ENCODE peak calls at places on chromosomes 3 and 15, in seven cellular contexts. E is HFF-Myc; J is BE2C; G is brain microvascular endothelial cell; P is CD8-positive, alpha-beta T cell; W is fibroblast of lung; M is AG04450. L is an unnamed sample.

GRCh38 chr15:78968539-78969271 is 23.9 kb upstream of the CTSH start:
- DNase-seq in E (no peak), J (no peak), G (no peak), P (no peak), W (no peak), M (no peak), L (no peak)

GRCh38 chr3:71849674-71850073 is 64.7 kb upstream of the PROK2 start:
- DNase-seq in E (no peak), J (no peak), G (no peak), P (no peak), W (no peak), M (no peak), L (no peak)

GRCh38 chr3:188261011-188261410 is 107.1 kb downstream of the LPP start:
- DNase-seq in E (no peak), J (no peak), G (no peak), P (no peak), W (no peak), M (no peak), L (no peak)

GRCh38 chr15:69718916-69719315 is 266.3 kb downstream of the RPLP1 start:
- DNase-seq in E (no peak), J (no peak), G (no peak), P (peak; percentile 8), W (no peak), M (no peak), L (no peak)

GRCh38 chr3:195073866-195074860 is 196.8 kb downstream of the XXYLT1 start:
- DNase-seq in E (no peak), J (peak; percentile 2), G (no peak), P (no peak), W (no peak), M (no peak), L (no peak)

GRCh38 chr3:147943265-147943945 is 534.2 kb downstream of the ZIC1 start:
- DNase-seq in E (peak; percentile 77), J (no peak), G (peak; percentile 89), P (no peak), W (peak; percentile 97), M (peak; percentile 71), L (peak; percentile 91)

GRCh38 chr3:45635475-45636256 is 41.1 kb downstream of the LIMD1 start:
- DNase-seq in E (no peak), J (no peak), G (peak; percentile 77), P (no peak), W (peak; percentile 82), M (peak; percentile 52), L (peak; percentile 91)

GRCh38 chr3:17412950-17413530 is 329.4 kb downstream of the TBC1D5 start:
- DNase-seq in E (peak; percentile 25), J (peak; percentile 4), G (peak; percentile 52), P (no peak), W (peak; percentile 46), M (peak; percentile 21), L (peak; percentile 84)

GRCh38 chr3:67109651-67110204 is 111.6 kb downstream of the KBTBD8 start:
- DNase-seq in E (peak; percentile 31), J (no peak), G (peak; percentile 75), P (no peak), W (peak; percentile 63), M (peak; percentile 55), L (peak; percentile 90)

GRCh38 chr15:79036323-79036722 is 54.3 kb downstream of the RASGRF1 start:
- DNase-seq in E (no peak), J (no peak), G (no peak), P (no peak), W (no peak), M (no peak), L (no peak)

GRCh38 chr3:151219056-151219455 is 16.0 kb upstream of the GPR171 start:
- DNase-seq in E (no peak), J (no peak), G (peak; percentile 60), P (no peak), W (peak; percentile 90), M (no peak), L (peak; percentile 36)

GRCh38 chr3:44355634-44356033 is 17.1 kb downstream of the TCAIM start:
- DNase-seq in E (peak; percentile 41), J (no peak), G (peak; percentile 79), P (no peak), W (peak; percentile 88), M (peak; percentile 66), L (peak; percentile 93)

GRCh38 chr3:33807190-33807589 is 8.8 kb downstream of the PDCD6IP start:
- DNase-seq in E (no peak), J (no peak), G (no peak), P (no peak), W (no peak), M (no peak), L (no peak)

GRCh38 chr3:155766206-155766605 is 21.3 kb upstream of the PLCH1 start:
- DNase-seq in E (no peak), J (no peak), G (no peak), P (no peak), W (peak; percentile 46), M (peak; percentile 51), L (peak; percentile 49)

GRCh38 chr3:20043398-20043797 is 3.2 kb downstream of the KAT2B start:
- DNase-seq in E (no peak), J (peak; percentile 24), G (peak; percentile 17), P (peak; percentile 39), W (peak; percentile 19), M (no peak), L (peak; percentile 57)

GRCh38 chr3:124034016-124034808 is 42.3 kb upstream of the ROPN1 start:
- DNase-seq in E (no peak), J (peak; percentile 39), G (no peak), P (no peak), W (peak; percentile 69), M (no peak), L (peak; percentile 6)

GRCh38 chr3:166498439-166498838 is 661.2 kb upstream of the BCHE start:
- DNase-seq in E (no peak), J (no peak), G (no peak), P (no peak), W (no peak), M (no peak), L (no peak)

GRCh38 chr3:179750720-179751328 is 98.0 kb downstream of the USP13 start:
- DNase-seq in E (no peak), J (peak; percentile 18), G (peak; percentile 24), P (no peak), W (peak; percentile 13), M (no peak), L (peak; percentile 60)

GRCh38 chr15:93861956-93862741 is 369.2 kb upstream of the MCTP2 start:
- DNase-seq in E (no peak), J (peak; percentile 18), G (no peak), P (no peak), W (no peak), M (no peak), L (no peak)

DNA sequence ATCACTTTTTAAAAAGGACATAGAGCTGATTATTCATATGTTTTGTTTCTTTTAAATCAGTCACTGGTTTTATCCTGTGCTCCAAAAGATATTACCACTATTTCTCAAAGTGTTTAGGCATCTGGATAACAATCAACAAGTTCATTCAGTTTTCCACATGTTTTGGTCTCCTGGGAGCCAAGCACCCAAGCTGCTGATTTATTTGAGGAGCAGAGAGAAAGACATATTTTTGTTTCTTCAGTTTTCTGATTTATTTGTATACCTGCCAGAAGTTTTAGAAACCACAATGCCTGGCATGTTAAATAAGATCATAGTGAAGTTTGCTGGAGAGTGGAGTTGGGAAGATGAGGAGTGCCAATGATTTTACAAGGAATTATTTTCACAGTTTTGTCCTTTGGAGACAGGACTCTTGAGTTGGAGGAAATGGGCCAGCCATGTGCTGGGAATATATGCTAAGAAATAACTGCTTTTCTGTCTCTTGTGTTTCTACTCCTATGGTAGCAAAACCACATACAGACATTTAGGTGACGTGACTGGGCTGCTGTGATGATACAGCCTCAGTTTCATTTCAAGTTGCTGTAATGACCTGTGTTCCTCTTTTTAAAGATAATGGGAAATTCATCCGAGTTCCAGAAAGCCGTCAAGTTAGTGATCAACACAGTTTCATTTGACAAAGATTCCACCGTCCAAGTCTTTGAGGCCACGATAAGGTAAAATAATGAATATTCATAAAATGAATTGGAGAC is 11.7 kb downstream of the EDEM1 start:
- DNase-seq in E (no peak), J (no peak), G (no peak), P (no peak), W (peak; percentile 14), M (no peak), L (no peak)
- H3K4me3 ChIP-seq in E (no peak overlapping the region), J (no peak overlapping the region), G (no peak overlapping the region), P (no peak overlapping the region), W (no peak overlapping the region), M (no peak overlapping the region), L (no peak overlapping the region)

GRCh38 chr15:31346367-31347066 is 19.9 kb downstream of the KLF13 start:
- DNase-seq in E (no peak), J (no peak), G (no peak), P (no peak), W (no peak), M (no peak), L (peak; percentile 48)

GRCh38 chr15:31344824-31345605 is 18.4 kb downstream of the KLF13 start:
- DNase-seq in E (no peak), J (no peak), G (no peak), P (no peak), W (no peak), M (no peak), L (no peak)

GRCh38 chr15:31344266-31344665 is 17.6 kb downstream of the KLF13 start:
- DNase-seq in E (no peak), J (no peak), G (no peak), P (no peak), W (no peak), M (no peak), L (no peak)

GRCh38 chr15:31347067-31347975 is 20.7 kb downstream of the KLF13 start:
- DNase-seq in E (no peak), J (no peak), G (no peak), P (peak; percentile 76), W (no peak), M (no peak), L (no peak)

GRCh38 chr15:31345606-31346366 is 19.2 kb downstream of the KLF13 start:
- DNase-seq in E (no peak), J (no peak), G (no peak), P (no peak), W (no peak), M (no peak), L (no peak)
- H3K4me3 ChIP-seq in E (no peak overlapping the region), J (no peak overlapping the region), G (no peak overlapping the region), P (peak overlapping the region; percentile 72), W (no peak overlapping the region), M (no peak overlapping the region), L (no peak overlapping the region)

DNA sequence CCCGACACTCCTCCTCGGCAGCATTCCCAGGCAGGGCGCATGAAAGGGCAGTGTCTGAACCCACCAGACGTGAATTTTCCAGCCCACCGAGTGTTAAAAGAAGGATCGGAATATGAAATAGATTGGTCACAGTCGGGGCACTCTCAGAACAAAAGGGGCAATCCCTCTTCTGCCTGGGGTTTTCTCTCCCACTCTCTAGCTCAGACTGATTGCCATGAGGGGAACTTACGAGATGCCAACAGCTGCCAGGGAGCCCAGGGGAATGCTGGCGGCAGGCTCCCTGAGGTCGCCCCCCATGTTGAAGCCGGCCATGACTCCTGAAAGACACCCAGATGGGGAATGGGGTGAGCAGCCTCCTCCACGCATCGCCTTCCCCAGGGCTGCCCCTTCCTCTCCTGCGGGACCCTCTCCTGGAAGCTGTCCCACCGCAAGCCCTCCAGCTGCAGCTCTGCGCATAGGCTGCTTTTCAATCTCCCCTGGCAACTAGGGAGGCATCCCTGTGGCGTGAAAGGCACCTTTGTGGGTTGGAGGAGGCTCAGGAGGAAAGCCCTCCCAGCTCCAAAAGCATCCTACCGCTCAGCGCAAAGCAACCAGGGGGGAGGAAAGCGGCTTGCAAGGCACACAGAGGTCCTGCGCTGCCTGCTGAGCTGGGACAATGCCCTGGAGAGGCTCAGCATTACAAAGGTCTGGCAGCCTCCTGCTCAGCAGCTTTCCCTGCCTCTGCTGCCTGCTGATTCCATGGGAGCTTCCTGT is 64.7 kb upstream of the HEG1 start:
- DNase-seq in E (no peak), J (peak; percentile 36), G (no peak), P (no peak), W (peak; percentile 67), M (no peak), L (peak; percentile 48)
- H3K4me3 ChIP-seq in E (no peak overlapping the region), J (no peak overlapping the region), G (peak overlapping the region; percentile 29), P (no peak overlapping the region), W (no peak overlapping the region), M (no peak overlapping the region), L (no peak overlapping the region)

GRCh38 chr3:14602006-14602803 is 49.4 kb upstream of the CCDC174 start:
- DNase-seq in E (no peak), J (no peak), G (no peak), P (no peak), W (no peak), M (no peak), L (no peak)
- H3K4me3 ChIP-seq in E (no peak overlapping the region), J (peak overlapping the region; percentile 37), G (no peak overlapping the region), P (no peak overlapping the region), W (no peak overlapping the region), M (peak overlapping the region; percentile 13), L (no peak overlapping the region)